ENCODE peak calls at places on chromosome 2, in seven cellular contexts. Y is WERI-Rb-1, L is cardiac fibroblast, T is fibroblast of pulmonary artery, O is Calu3, V is tibial nerve, F is type B pancreatic cell. E is an unnamed sample.

GRCh38 chr2:99852376-99852934 is 289.9 kb downstream of the AFF3 start:
- DNase-seq in Y (no peak), L (no peak), T (no peak), O (no peak), V (no peak), F (no peak), E (no peak)

GRCh38 chr2:86512034-86512433 is 51.2 kb downstream of the CHMP3 start:
- DNase-seq in Y (no peak), L (no peak), T (no peak), O (no peak), V (no peak), F (no peak), E (no peak)

GRCh38 chr2:3349211-3349693 is 28.4 kb downstream of the EIPR1 start:
- DNase-seq in Y (no peak), L (peak; percentile 37), T (peak; percentile 10), O (no peak), V (no peak), F (no peak), E (no peak)

GRCh38 chr2:226836548-226836885 is 663 bp downstream of the RHBDD1 start:
- DNase-seq in Y (no peak), L (no peak), T (no peak), O (no peak), V (no peak), F (no peak), E (no peak)

GRCh38 chr2:118309201-118310015 is 221.1 kb downstream of the INSIG2 start:
- DNase-seq in Y (no peak), L (no peak), T (no peak), O (no peak), V (no peak), F (no peak), E (no peak)

GRCh38 chr2:28753043-28753683 is 1.5 kb downstream of the PPP1CB start:
- DNase-seq in Y (peak; percentile 74), L (peak; percentile 86), T (peak; percentile 85), O (peak; percentile 83), V (peak; percentile 64), F (no peak), E (no peak)

GRCh38 chr2:42754021-42754775 is 9.7 kb downstream of the OXER1 start:
- DNase-seq in Y (no peak), L (peak; percentile 16), T (no peak), O (no peak), V (no peak), F (no peak), E (no peak)

GRCh38 chr2:133486706-133487305 is 81.5 kb downstream of the NCKAP5 start:
- DNase-seq in Y (no peak), L (no peak), T (no peak), O (no peak), V (no peak), F (no peak), E (no peak)

GRCh38 chr2:129756276-129756675 is 223.2 kb upstream of the RAB6C start:
- DNase-seq in Y (no peak), L (no peak), T (no peak), O (no peak), V (no peak), F (no peak), E (no peak)

GRCh38 chr2:11746376-11746806 is at the start of gene LPIN1:
- DNase-seq in Y (peak; percentile 94), L (peak; percentile 92), T (peak; percentile 85), O (peak; percentile 90), V (peak; percentile 81), F (peak; percentile 91), E (peak; percentile 77)
- TF ChIP-seq CTCF in Y (no peak), L (no peak), T (no peak), O (no peak), V (peak; percentile 32), F (no peak), E (no peak)

GRCh38 chr2:72933207-72933606 is 15.9 kb downstream of the EMX1 start:
- DNase-seq in Y (no peak), L (no peak), T (no peak), O (no peak), V (no peak), F (no peak), E (no peak)

GRCh38 chr2:72933646-72934151 is 16.4 kb downstream of the EMX1 start:
- DNase-seq in Y (no peak), L (no peak), T (no peak), O (no peak), V (no peak), F (no peak), E (no peak)

GRCh38 chr2:72936669-72937355 is 19.5 kb downstream of the EMX1 start:
- DNase-seq in Y (no peak), L (no peak), T (no peak), O (no peak), V (no peak), F (no peak), E (no peak)

GRCh38 chr2:72935611-72935957 is 18.3 kb downstream of the EMX1 start:
- DNase-seq in Y (no peak), L (no peak), T (no peak), O (no peak), V (no peak), F (no peak), E (no peak)

DNA sequence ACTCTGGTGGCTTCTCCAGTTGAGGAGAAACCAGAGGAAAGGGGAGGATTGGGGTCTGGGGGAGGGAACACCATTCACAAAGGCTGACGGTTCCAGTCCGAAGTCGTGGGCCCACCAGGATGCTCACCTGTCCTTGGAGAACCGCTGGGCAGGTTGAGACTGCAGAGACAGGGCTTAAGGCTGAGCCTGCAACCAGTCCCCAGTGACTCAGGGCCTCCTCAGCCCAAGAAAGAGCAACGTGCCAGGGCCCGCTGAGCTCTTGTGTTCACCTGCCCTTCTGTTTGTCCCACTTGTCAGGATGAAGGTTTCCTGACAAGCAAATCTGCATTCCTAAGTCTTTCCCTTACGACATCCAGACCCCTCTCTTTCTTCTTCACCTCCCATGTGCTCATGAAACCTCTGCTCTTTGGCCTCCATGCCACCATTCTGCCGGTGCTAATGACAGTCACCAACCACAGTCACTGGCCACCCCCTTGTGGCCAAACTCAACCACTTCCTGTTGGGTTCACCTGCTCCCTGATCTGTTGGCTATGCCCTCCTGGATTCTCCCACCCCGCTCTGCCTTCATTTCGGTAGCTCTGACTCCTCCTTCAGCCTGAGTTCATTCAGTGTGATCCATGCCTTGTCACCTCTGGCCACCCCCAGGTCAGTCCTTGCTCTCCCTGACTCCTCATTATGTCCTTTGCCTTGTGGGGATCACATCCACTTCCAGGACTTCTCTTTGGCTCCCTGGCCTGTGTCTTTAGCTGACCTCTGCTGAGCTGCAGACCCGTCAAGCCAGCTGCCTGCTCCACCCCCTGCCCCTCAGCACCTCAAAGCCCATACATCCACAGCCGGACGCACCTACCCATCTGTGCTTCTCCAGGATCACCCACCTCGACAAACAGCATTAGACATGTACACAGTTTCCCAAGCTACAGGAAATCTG is 17.6 kb downstream of the EMX1 start:
- DNase-seq in Y (peak; percentile 82), L (no peak), T (no peak), O (peak; percentile 64), V (no peak), F (no peak), E (no peak)
- TF ChIP-seq CTCF in Y (peak; percentile 94), L (peak; percentile 2), T (peak; percentile 11), O (peak; percentile 58), V (no peak), F (peak; percentile 54), E (peak; percentile 44)

DNA sequence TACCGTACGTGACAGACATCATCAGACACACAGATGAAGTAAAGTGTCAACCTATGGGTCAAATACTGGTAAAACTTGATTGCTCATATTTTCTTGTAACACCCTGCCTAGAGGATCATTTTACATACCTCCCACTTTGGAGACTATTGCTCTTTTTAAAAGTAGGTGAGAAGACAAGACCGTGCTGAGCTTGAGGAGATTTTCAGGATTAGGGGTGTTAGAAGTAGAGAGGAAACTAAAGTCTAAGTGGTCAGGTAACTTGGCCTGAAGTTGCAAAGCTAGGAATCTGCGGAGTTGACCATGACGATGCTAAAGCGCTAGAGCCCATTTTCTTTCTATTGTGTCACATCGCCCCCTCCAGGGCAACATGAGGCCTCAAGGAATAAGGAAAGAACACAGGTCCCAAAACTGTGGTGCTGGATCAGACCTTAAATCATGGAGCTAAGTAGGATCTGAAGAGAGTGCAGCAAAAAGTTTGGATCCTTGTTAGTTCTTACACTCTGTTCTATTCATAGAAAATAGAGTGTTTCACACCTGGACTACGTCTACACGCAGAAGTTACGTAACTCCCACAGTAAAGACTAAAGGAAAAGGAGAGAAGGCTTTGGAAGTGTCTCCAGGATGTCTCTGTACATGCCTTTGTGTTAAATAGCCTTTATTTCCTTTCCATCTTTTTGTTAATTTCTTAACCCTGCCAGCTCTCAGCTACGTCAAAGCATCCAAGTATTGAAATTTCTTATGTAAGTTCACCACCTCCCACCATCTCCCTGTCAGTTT is 8.7 kb downstream of the DTNB start:
- DNase-seq in Y (peak; percentile 67), L (peak; percentile 80), T (peak; percentile 82), O (peak; percentile 76), V (peak; percentile 66), F (no peak), E (peak; percentile 48)
- TF ChIP-seq CTCF in Y (peak; percentile 83), L (peak; percentile 82), T (peak; percentile 89), O (peak; percentile 57), V (peak; percentile 66), F (peak; percentile 77), E (peak; percentile 78)

GRCh38 chr2:105896765-105897163 is 152.1 kb downstream of the NCK2 start:
- DNase-seq in Y (peak; percentile 49), L (no peak), T (no peak), O (no peak), V (no peak), F (no peak), E (no peak)
- TF ChIP-seq CTCF in Y (peak; percentile 68), L (no peak), T (peak; percentile 4), O (no peak), V (no peak), F (no peak), E (no peak)

GRCh38 chr2:239357954-239358754 is 42.7 kb downstream of the HDAC4 start:
- DNase-seq in Y (no peak), L (no peak), T (no peak), O (no peak), V (no peak), F (no peak), E (no peak)
- TF ChIP-seq CTCF in Y (no peak), L (no peak), T (no peak), O (no peak), V (no peak), F (no peak), E (no peak)

DNA sequence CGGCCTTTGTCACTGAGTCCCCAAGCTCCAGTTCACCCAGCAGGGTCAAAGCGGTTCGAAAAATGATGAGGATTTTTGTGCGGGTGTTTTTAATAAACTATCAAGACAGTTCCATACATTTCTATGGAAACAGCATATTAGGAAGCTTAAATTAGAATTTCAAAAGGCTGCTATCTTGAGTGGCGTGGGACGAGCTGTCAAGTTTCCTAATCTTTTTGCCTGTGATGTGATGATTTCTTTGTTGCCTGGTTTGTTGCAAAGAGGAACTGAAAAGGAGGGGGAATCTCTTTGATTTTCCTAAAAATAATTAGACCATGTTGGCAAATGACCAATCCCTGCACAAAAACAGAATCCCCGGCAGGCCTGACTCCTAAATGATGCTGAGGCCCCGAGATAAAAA is 66.2 kb upstream of the ATG16L1 start:
- DNase-seq in Y (no peak), L (no peak), T (no peak), O (no peak), V (no peak), F (no peak), E (no peak)
- TF ChIP-seq CTCF in Y (no peak), L (no peak), T (no peak), O (no peak), V (no peak), F (no peak), E (no peak)

GRCh38 chr2:198901894-198902293 is 555.8 kb downstream of the SATB2 start:
- DNase-seq in Y (no peak), L (no peak), T (no peak), O (no peak), V (no peak), F (no peak), E (no peak)
- TF ChIP-seq CTCF in Y (no peak), L (no peak), T (no peak), O (no peak), V (no peak), F (no peak), E (no peak)